ENCODE peak calls at places on chromosomes 13 and 19, in nine cellular contexts. M, E, U, K, V, Z, C, A and S are unnamed samples.

GRCh38 chr19:47176627-47177090 is 46.0 kb downstream of the SAE1 start:
- DNase-seq in M (no peak), E (no peak), U (no peak), K (peak), V (no peak), Z (no peak), C (no peak), A (peak), S (no peak)

GRCh38 chr19:1269065-1269477 is at the start of gene CIRBP:
- DNase-seq in M (peak), E (peak), U (peak), K (peak), V (peak), Z (peak), C (peak), A (peak), S (peak)

GRCh38 chr19:48094129-48094842 is 16.3 kb downstream of the PLA2G4C start:
- DNase-seq in M (no peak), E (no peak), U (no peak), K (no peak), V (no peak), Z (no peak), C (no peak), A (no peak), S (no peak)

GRCh38 chr13:110575322-110576069 is 14.0 kb upstream of the RAB20 start:
- DNase-seq in M (peak), E (no peak), U (no peak), K (no peak), V (peak), Z (peak), C (no peak), A (peak), S (no peak)

GRCh38 chr19:4518345-4519171 is at the start of gene PLIN4:
- DNase-seq in M (no peak), E (no peak), U (peak), K (peak), V (peak), Z (peak), C (peak), A (peak), S (no peak)

GRCh38 chr13:44058586-44059238 is 179.0 kb downstream of the LACC1 start:
- DNase-seq in M (no peak), E (no peak), U (no peak), K (no peak), V (no peak), Z (no peak), C (peak), A (peak), S (no peak)

GRCh38 chr19:7272856-7273578 is 21.2 kb downstream of the INSR start:
- DNase-seq in M (no peak), E (peak), U (no peak), K (no peak), V (no peak), Z (no peak), C (no peak), A (no peak), S (no peak)

GRCh38 chr13:89708013-89708412 is 1639.5 kb upstream of the MIR17HG start:
- DNase-seq in M (no peak), E (no peak), U (no peak), K (no peak), V (no peak), Z (no peak), C (no peak), A (no peak), S (no peak)

GRCh38 chr13:92827503-92827902 is 399.1 kb upstream of the GPC6 start:
- DNase-seq in M (no peak), E (no peak), U (no peak), K (peak), V (no peak), Z (no peak), C (no peak), A (no peak), S (no peak)

GRCh38 chr13:43377955-43378354 is 354.6 kb downstream of the DNAJC15 start:
- DNase-seq in M (no peak), E (no peak), U (peak), K (peak), V (no peak), Z (no peak), C (no peak), A (peak), S (no peak)

GRCh38 chr19:30084390-30084819 is 142.4 kb downstream of the URI1 start:
- DNase-seq in M (no peak), E (no peak), U (no peak), K (no peak), V (no peak), Z (no peak), C (no peak), A (no peak), S (no peak)

GRCh38 chr19:17234911-17235617 is 9.0 kb downstream of the OCEL1 start:
- DNase-seq in M (peak), E (peak), U (peak), K (peak), V (peak), Z (no peak), C (peak), A (peak), S (no peak)

GRCh38 chr19:46373573-46374359 is 26.9 kb downstream of the PPP5C start:
- DNase-seq in M (peak), E (no peak), U (peak), K (peak), V (peak), Z (no peak), C (peak), A (peak), S (peak)

GRCh38 chr19:45739498-45740439 is 6.5 kb downstream of the MEIOSIN start:
- DNase-seq in M (no peak), E (no peak), U (no peak), K (no peak), V (no peak), Z (peak), C (no peak), A (no peak), S (no peak)

GRCh38 chr19:47230122-47230920 is 678 bp downstream of the BBC3 start:
- DNase-seq in M (peak), E (peak), U (no peak), K (peak), V (peak), Z (peak), C (peak), A (peak), S (peak)

GRCh38 chr13:99553033-99553432 is 51.8 kb downstream of the TM9SF2 start:
- DNase-seq in M (no peak), E (no peak), U (no peak), K (no peak), V (no peak), Z (no peak), C (no peak), A (no peak), S (no peak)

GRCh38 chr13:113129921-113130750 is 7.5 kb downstream of the F10 start:
- DNase-seq in M (no peak), E (no peak), U (no peak), K (no peak), V (no peak), Z (no peak), C (no peak), A (peak), S (no peak)

GRCh38 chr19:8004001-8004400 is 1.4 kb downstream of the ELAVL1 start:
- DNase-seq in M (no peak), E (no peak), U (no peak), K (no peak), V (no peak), Z (no peak), C (no peak), A (no peak), S (no peak)

GRCh38 chr13:107883561-107884175 is 331.7 kb downstream of the LIG4 start:
- DNase-seq in M (no peak), E (no peak), U (peak), K (peak), V (no peak), Z (no peak), C (no peak), A (peak), S (no peak)

GRCh38 chr13:110627351-110627750 is 12.0 kb downstream of the NAXD start:
- DNase-seq in M (no peak), E (no peak), U (peak), K (peak), V (no peak), Z (no peak), C (no peak), A (no peak), S (no peak)

GRCh38 chr19:39637891-39638290 is 17.8 kb upstream of the LGALS16 start:
- DNase-seq in M (no peak), E (no peak), U (no peak), K (no peak), V (no peak), Z (no peak), C (no peak), A (no peak), S (no peak)

GRCh38 chr19:45659096-45659729 is 8.8 kb upstream of the GIPR start:
- DNase-seq in M (no peak), E (no peak), U (no peak), K (no peak), V (no peak), Z (no peak), C (no peak), A (no peak), S (no peak)

GRCh38 chr13:113216165-113217056 is 7.0 kb downstream of the CUL4A start:
- DNase-seq in M (peak), E (no peak), U (peak), K (peak), V (peak), Z (peak), C (peak), A (peak), S (peak)

GRCh38 chr13:34507630-34508029 is 434.4 kb upstream of the NBEA start:
- DNase-seq in M (no peak), E (no peak), U (peak), K (no peak), V (no peak), Z (no peak), C (no peak), A (peak), S (no peak)

GRCh38 chr19:38839816-38840582 is 8.4 kb upstream of the ECH1 start:
- DNase-seq in M (no peak), E (no peak), U (no peak), K (peak), V (no peak), Z (no peak), C (no peak), A (peak), S (no peak)

GRCh38 chr19:44072543-44073401 is 813 bp downstream of the ZNF284 start:
- DNase-seq in M (no peak), E (no peak), U (peak), K (peak), V (no peak), Z (no peak), C (peak), A (peak), S (peak)

GRCh38 chr13:60654405-60654804 is 257.4 kb downstream of the TDRD3 start:
- DNase-seq in M (peak), E (no peak), U (peak), K (no peak), V (peak), Z (peak), C (peak), A (peak), S (peak)

GRCh38 chr13:111903143-111903542 is 163.8 kb upstream of the SOX1 start:
- DNase-seq in M (no peak), E (no peak), U (no peak), K (no peak), V (no peak), Z (no peak), C (no peak), A (no peak), S (no peak)

GRCh38 chr19:11699931-11700794 is 38.6 kb downstream of the ZNF823 start:
- DNase-seq in M (peak), E (peak), U (peak), K (peak), V (peak), Z (peak), C (peak), A (peak), S (peak)

GRCh38 chr13:50290186-50290585 is 274.9 kb downstream of the KCNRG start:
- DNase-seq in M (no peak), E (no peak), U (no peak), K (no peak), V (no peak), Z (no peak), C (no peak), A (no peak), S (no peak)

GRCh38 chr19:43755256-43755801 is 567 bp upstream of the SMG9 start:
- DNase-seq in M (peak), E (peak), U (peak), K (peak), V (peak), Z (no peak), C (peak), A (peak), S (peak)

GRCh38 chr13:19634129-19634740 is 776 bp downstream of the MPHOSPH8 start:
- DNase-seq in M (peak), E (peak), U (peak), K (peak), V (peak), Z (peak), C (peak), A (peak), S (peak)

GRCh38 chr13:36282818-36283432 is 14.7 kb downstream of the CCDC169 start:
- DNase-seq in M (peak), E (peak), U (peak), K (peak), V (no peak), Z (peak), C (peak), A (peak), S (peak)

GRCh38 chr13:26037302-26037701 is 14.5 kb downstream of the SHISA2 start:
- DNase-seq in M (peak), E (peak), U (peak), K (peak), V (no peak), Z (no peak), C (peak), A (no peak), S (no peak)

GRCh38 chr13:23462815-23463559 is 29.5 kb upstream of the SACS start:
- DNase-seq in M (no peak), E (no peak), U (no peak), K (no peak), V (no peak), Z (no peak), C (no peak), A (peak), S (no peak)
- H2AFZ ChIP-seq in M (no peak), E (no peak), U (no peak), K (no peak), V (no peak), Z (no peak), C (no peak), A (no peak), S (no peak)

DNA sequence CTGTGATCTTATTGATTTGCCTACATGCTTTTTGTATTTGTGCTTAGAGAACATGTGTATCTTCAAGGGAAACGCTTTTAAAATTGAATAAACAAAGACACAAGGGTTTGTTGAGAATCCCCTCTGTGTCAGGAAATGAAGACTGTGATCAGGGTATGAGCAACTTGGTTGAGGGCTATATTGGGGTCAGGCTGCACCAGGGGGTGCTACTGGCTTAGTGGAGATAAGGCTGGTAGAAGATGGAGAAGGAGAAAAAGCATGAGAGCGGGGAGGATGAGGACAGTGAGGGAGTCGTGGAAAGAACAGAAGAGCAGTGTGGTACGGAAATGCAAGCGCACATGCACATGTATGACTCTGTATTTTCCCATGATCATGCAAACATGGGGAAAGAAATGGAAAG is 201.6 kb downstream of the MTUS2 start:
- DNase-seq in M (no peak), E (no peak), U (no peak), K (no peak), V (no peak), Z (no peak), C (no peak), A (no peak), S (no peak)
- TF ChIP-seq CTCF in M (no peak), E (no peak), U (no peak), K (no peak), V (no peak), Z (no peak), C (peak), A (no peak), S (no peak)

DNA sequence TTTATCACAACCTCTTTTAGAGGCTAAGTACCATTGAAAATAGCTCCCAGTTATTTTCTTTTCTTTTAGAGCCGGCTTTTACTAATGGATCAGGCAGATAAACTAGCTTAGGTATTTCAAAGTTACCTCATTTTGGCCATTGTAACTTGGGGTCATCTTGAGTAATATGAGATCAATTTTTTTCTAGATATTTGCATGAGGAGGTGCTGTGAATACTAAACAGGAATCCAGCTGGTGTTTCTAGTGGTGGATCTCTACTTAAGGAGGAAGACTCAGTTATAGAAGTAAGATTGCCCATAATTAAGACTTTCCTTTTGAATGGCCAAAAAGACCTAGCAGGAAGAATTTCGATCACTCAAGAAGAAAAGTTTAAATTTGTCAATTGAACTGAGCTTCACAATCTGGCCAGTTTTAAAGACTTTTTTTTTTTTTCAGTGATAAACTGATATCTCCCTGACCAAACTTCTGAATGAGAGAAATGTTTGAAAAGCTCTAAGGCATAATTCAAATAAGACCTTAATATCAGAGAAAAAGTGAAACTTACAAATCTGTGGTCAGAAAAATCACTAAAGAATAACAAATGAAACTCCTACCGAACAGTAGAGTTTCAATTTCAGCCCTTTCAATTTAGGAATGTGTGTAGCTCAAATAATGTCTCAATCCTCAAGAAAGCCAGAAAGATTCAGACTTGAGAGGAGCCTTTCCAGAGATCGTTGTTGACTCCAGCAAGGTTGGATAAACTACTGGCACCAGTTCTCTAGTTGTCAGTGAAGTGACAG is 11.6 kb upstream of the NAA16 start:
- DNase-seq in M (no peak), E (no peak), U (no peak), K (no peak), V (no peak), Z (no peak), C (no peak), A (no peak), S (no peak)
- H2AFZ ChIP-seq in M (no peak), E (no peak), U (no peak), K (no peak), V (no peak), Z (no peak), C (no peak), A (no peak), S (no peak)

GRCh38 chr13:97125051-97125809 is 96.9 kb upstream of the MBNL2 start:
- DNase-seq in M (peak), E (no peak), U (peak), K (peak), V (peak), Z (peak), C (peak), A (peak), S (peak)
- TF ChIP-seq CTCF in M (peak), E (no peak), U (peak), K (peak), V (peak), Z (peak), C (no peak), A (peak), S (peak)

GRCh38 chr13:45751882-45752281 is 49.8 kb downstream of the CBY2 start:
- DNase-seq in M (no peak), E (no peak), U (no peak), K (no peak), V (no peak), Z (no peak), C (no peak), A (no peak), S (no peak)

GRCh38 chr13:45744979-45745378 is 42.9 kb downstream of the CBY2 start:
- DNase-seq in M (no peak), E (no peak), U (no peak), K (no peak), V (no peak), Z (no peak), C (no peak), A (no peak), S (no peak)

GRCh38 chr13:45749026-45749759 is 47.1 kb downstream of the CBY2 start:
- DNase-seq in M (peak), E (no peak), U (no peak), K (no peak), V (no peak), Z (no peak), C (no peak), A (no peak), S (no peak)

GRCh38 chr13:45747071-45747470 is 45.0 kb downstream of the CBY2 start:
- DNase-seq in M (no peak), E (no peak), U (no peak), K (no peak), V (no peak), Z (no peak), C (no peak), A (no peak), S (no peak)

DNA sequence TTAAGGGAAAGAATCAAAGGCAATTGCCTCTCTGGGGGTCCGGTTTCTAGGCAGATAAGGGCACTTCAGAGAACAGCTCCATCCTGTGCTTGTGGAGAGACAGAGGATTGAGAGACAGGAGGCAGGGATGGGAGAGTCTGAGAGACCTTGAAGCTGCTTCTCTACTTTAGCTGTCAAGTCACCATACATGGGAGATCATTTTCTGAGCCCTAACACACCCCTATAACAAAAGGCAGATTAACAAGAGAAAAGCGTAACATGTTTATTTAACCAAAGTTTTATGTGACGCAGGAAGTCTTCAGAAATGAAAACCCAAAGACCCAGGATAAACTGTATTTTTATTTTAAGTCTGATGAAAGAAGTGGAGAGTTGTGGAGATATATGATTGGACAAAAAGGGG is 48.4 kb downstream of the CBY2 start:
- DNase-seq in M (no peak), E (no peak), U (no peak), K (no peak), V (no peak), Z (no peak), C (no peak), A (no peak), S (no peak)
- H2AFZ ChIP-seq in M (no peak), E (no peak), U (no peak), K (no peak), V (no peak), Z (no peak), C (peak), A (no peak), S (no peak)

GRCh38 chr19:16040642-16041041 is 35.7 kb upstream of the TPM4 start:
- DNase-seq in M (no peak), E (no peak), U (no peak), K (no peak), V (no peak), Z (peak), C (no peak), A (no peak), S (no peak)

GRCh38 chr19:16041571-16042386 is 34.5 kb upstream of the TPM4 start:
- DNase-seq in M (peak), E (peak), U (peak), K (peak), V (peak), Z (peak), C (peak), A (peak), S (peak)

GRCh38 chr19:16044746-16045145 is 31.5 kb upstream of the TPM4 start:
- DNase-seq in M (no peak), E (no peak), U (no peak), K (no peak), V (no peak), Z (no peak), C (no peak), A (no peak), S (no peak)

GRCh38 chr19:16043156-16043757 is 33.0 kb upstream of the TPM4 start:
- DNase-seq in M (no peak), E (no peak), U (no peak), K (no peak), V (no peak), Z (no peak), C (no peak), A (no peak), S (no peak)

GRCh38 chr19:16042533-16043085 is 33.7 kb upstream of the TPM4 start:
- DNase-seq in M (no peak), E (no peak), U (peak), K (no peak), V (no peak), Z (no peak), C (no peak), A (no peak), S (no peak)
- TF ChIP-seq CTCF in M (no peak), E (no peak), U (no peak), K (no peak), V (no peak), Z (no peak), C (no peak), A (no peak), S (no peak)

GRCh38 chr19:3119782-3120380 is 16.0 kb upstream of the GNA15 start:
- DNase-seq in M (no peak), E (no peak), U (no peak), K (no peak), V (no peak), Z (no peak), C (no peak), A (no peak), S (no peak)

GRCh38 chr19:3118232-3119070 is 17.4 kb upstream of the GNA15 start:
- DNase-seq in M (no peak), E (no peak), U (no peak), K (no peak), V (no peak), Z (no peak), C (no peak), A (no peak), S (no peak)

GRCh38 chr19:3120611-3121231 is 15.1 kb upstream of the GNA15 start:
- DNase-seq in M (no peak), E (no peak), U (no peak), K (no peak), V (no peak), Z (no peak), C (no peak), A (no peak), S (no peak)

GRCh38 chr19:3117746-3118145 is 18.1 kb upstream of the GNA15 start:
- DNase-seq in M (no peak), E (no peak), U (no peak), K (no peak), V (no peak), Z (no peak), C (no peak), A (no peak), S (no peak)

GRCh38 chr19:3119071-3119781 is 16.6 kb upstream of the GNA15 start:
- DNase-seq in M (no peak), E (no peak), U (no peak), K (no peak), V (no peak), Z (no peak), C (no peak), A (no peak), S (no peak)
- H2AFZ ChIP-seq in M (no peak), E (no peak), U (no peak), K (no peak), V (no peak), Z (no peak), C (no peak), A (no peak), S (no peak)